ENCODE peak calls at places on chromosomes 6 and 20, in eight cellular contexts. T is fibroblast of lung; Q is left ventricle myocardium inferior; O is neural progenitor cell; W is cardiac muscle cell; P is CD8-positive, alpha-beta T cell; X is uterus; L is H1. F is an unnamed sample.
A peak's percentile ranks its signal among the peaks of the same experiment; 100 is the strongest.

GRCh38 chr20:42708261-42708660 is 481.4 kb downstream of the PTPRT start:
- DNase-seq in T (no peak), Q (no peak), O (no peak), W (no peak), P (no peak), X (no peak), L (no peak), F (no peak)

GRCh38 chr6:79668381-79668780 is 37.3 kb downstream of the SH3BGRL2 start:
- DNase-seq in T (no peak), Q (no peak), O (no peak), W (no peak), P (no peak), X (no peak), L (no peak), F (no peak)

GRCh38 chr20:19885981-19886665 is 128.1 kb downstream of the RIN2 start:
- DNase-seq in T (peak; percentile 52), Q (peak; percentile 58), O (no peak), W (peak; percentile 21), P (no peak), X (no peak), L (no peak), F (no peak)

GRCh38 chr6:22362361-22362760 is 65.5 kb upstream of the PRL start:
- DNase-seq in T (no peak), Q (no peak), O (no peak), W (no peak), P (no peak), X (no peak), L (no peak), F (no peak)

GRCh38 chr20:64139200-64140081 is 24.8 kb upstream of the MYT1 start:
- DNase-seq in T (no peak), Q (no peak), O (no peak), W (no peak), P (no peak), X (no peak), L (peak; percentile 42), F (no peak)

GRCh38 chr6:122405417-122405816 is 6.0 kb downstream of the HSF2 start:
- DNase-seq in T (peak; percentile 21), Q (no peak), O (no peak), W (no peak), P (no peak), X (no peak), L (no peak), F (no peak)

GRCh38 chr6:3119040-3119723 is 671 bp downstream of the BPHL start:
- DNase-seq in T (peak; percentile 44), Q (no peak), O (no peak), W (no peak), P (peak; percentile 21), X (no peak), L (no peak), F (no peak)

GRCh38 chr20:19692685-19693119 is 65.4 kb upstream of the RIN2 start:
- DNase-seq in T (peak; percentile 41), Q (peak; percentile 63), O (peak; percentile 61), W (peak; percentile 54), P (no peak), X (peak; percentile 57), L (peak; percentile 90), F (no peak)

GRCh38 chr6:13397359-13398080 is 69.2 kb upstream of the TBC1D7 start:
- DNase-seq in T (peak; percentile 10), Q (no peak), O (no peak), W (no peak), P (no peak), X (no peak), L (no peak), F (no peak)

GRCh38 chr6:121711472-121711871 is 276.0 kb downstream of the GJA1 start:
- DNase-seq in T (peak; percentile 14), Q (no peak), O (peak; percentile 29), W (no peak), P (no peak), X (no peak), L (no peak), F (no peak)

GRCh38 chr6:23611776-23612381 is 514.1 kb upstream of the NRSN1 start:
- DNase-seq in T (no peak), Q (no peak), O (no peak), W (no peak), P (no peak), X (no peak), L (no peak), F (no peak)

GRCh38 chr6:80174931-80175572 is 68.6 kb downstream of the BCKDHB start:
- DNase-seq in T (peak; percentile 68), Q (no peak), O (no peak), W (no peak), P (no peak), X (no peak), L (no peak), F (no peak)

GRCh38 chr20:44301285-44301684 is 9.7 kb downstream of the FITM2 start:
- DNase-seq in T (no peak), Q (no peak), O (no peak), W (no peak), P (no peak), X (no peak), L (no peak), F (no peak)
- H3K27ac ChIP-seq in T (no peak overlapping the region), Q (peak overlapping the region; percentile 91), O (no peak overlapping the region), W (peak overlapping the region; percentile 56), P (no peak overlapping the region), X (no peak overlapping the region), L (no peak overlapping the region), F (no peak overlapping the region)

GRCh38 chr20:34580588-34580940 is 22.0 kb downstream of the MAP1LC3A start:
- DNase-seq in T (no peak), Q (no peak), O (no peak), W (no peak), P (no peak), X (no peak), L (no peak), F (no peak)

GRCh38 chr20:34582911-34583310 is 24.4 kb downstream of the MAP1LC3A start:
- DNase-seq in T (peak; percentile 41), Q (no peak), O (no peak), W (no peak), P (no peak), X (no peak), L (no peak), F (no peak)

GRCh38 chr20:34579936-34580587 is 21.5 kb downstream of the MAP1LC3A start:
- DNase-seq in T (peak; percentile 52), Q (no peak), O (no peak), W (no peak), P (no peak), X (no peak), L (no peak), F (peak; percentile 56)

GRCh38 chr20:34582221-34582620 is 23.7 kb downstream of the MAP1LC3A start:
- DNase-seq in T (no peak), Q (no peak), O (no peak), W (no peak), P (no peak), X (no peak), L (no peak), F (no peak)

DNA sequence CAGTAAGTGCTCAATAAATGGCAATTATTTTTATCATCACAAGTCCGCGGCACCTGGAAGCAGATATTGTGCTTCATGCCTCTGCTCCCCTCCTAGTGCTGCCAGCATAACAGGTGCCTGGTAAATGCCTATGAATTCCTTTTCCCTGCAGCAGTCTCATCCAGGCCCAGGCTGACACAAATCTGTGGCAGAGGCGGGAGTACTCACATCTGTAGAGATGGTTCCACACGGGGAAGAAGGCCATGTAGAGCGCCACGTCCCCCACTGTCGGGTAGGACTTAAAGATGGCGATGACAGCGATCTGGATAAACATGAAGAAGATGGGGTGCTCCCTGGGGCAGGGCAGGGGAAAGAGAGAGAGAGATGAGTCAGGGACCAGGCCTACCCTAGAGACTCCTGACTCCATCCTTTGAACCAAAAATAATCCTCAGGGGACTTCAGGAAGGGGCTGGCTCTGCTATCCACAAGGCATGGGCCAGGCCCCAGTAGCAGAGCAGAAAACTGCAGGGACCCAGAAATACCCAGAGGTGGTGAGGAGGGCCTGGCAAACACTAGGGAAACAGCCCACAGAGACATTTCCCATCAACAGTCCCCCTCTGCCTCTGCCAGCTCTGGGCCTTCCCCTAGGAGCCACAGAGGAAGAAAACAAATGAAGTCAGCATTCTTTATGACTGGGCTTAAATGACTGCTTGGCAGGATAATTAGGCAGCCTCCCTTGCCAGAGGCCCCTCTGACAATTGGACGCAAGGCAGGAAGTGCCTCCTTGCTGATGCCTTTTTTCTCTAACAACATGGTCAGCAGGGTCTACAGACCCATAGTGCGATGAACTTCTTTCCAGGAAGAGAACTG is 23.0 kb downstream of the MAP1LC3A start:
- DNase-seq in T (peak; percentile 69), Q (peak; percentile 42), O (peak; percentile 35), W (no peak), P (no peak), X (no peak), L (no peak), F (no peak)
- H3K27ac ChIP-seq in T (no peak overlapping the region), Q (peak overlapping the region; percentile 94), O (no peak overlapping the region), W (no peak overlapping the region), P (no peak overlapping the region), X (peak overlapping the region; percentile 74), L (no peak overlapping the region), F (peak overlapping the region; percentile 35)

DNA sequence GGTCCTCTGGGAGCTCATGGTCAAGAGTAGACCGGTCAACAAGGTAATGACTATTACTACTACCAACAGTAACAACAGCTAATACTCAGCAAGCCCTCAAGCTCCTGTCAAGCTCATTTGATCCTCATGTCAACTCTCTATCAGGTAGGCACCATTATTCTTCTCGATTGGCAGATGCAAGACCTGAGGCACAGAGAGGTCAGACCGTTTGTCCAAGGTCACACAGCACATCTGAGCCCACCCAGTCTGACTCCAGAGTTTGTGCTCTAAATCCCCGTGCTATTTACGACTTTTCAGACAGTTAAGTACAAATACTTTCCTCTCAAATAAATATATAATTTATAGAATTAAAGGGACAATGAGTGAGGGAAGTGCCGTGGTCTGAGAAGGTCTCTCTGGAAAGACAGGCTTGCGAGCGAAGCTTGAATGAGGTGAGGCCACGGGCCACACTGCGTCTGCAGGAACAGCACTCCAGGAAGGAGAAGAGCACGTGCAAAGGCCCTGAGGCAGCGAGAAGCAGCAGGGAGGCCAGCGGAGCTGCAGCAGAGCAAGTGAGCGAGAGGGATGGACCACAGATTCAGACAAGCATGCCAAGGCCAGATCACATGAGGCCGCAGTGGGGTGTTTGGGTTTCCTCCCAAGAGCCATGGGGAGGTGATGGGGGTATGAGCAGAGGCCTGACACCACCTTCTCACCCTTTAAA is 117.3 kb downstream of the PREX1 start:
- DNase-seq in T (no peak), Q (no peak), O (no peak), W (no peak), P (no peak), X (no peak), L (no peak), F (no peak)
- H3K27ac ChIP-seq in T (no peak overlapping the region), Q (no peak overlapping the region), O (no peak overlapping the region), W (no peak overlapping the region), P (no peak overlapping the region), X (no peak overlapping the region), L (no peak overlapping the region), F (no peak overlapping the region)

DNA sequence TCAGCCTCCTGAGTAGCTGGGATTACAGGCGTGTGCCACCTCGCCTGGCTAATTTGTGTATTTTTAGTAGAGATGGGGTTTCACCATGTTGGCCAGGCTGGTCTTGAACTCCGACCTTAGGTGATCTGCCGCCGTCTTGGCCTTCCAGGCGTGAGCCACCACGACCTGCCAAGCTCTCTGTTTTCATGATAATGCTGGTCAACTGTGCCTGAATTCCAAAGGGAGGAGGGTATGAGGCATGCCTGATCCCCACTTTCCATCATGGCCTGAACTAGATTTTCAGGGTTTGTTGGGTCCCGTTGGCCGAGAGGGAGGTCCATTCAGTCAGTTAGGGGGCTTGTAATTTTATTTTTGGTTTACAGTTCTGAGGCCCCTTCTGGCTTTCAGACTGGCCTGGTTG is 28.0 kb upstream of the ANGPT4 start:
- DNase-seq in T (no peak), Q (no peak), O (no peak), W (no peak), P (no peak), X (no peak), L (no peak), F (no peak)
- H3K27ac ChIP-seq in T (no peak overlapping the region), Q (no peak overlapping the region), O (no peak overlapping the region), W (peak overlapping the region; percentile 92), P (no peak overlapping the region), X (no peak overlapping the region), L (no peak overlapping the region), F (no peak overlapping the region)

GRCh38 chr6:34169897-34170296 is 24.0 kb upstream of the GRM4 start:
- DNase-seq in T (no peak), Q (no peak), O (no peak), W (no peak), P (no peak), X (no peak), L (no peak), F (no peak)
- H3K27ac ChIP-seq in T (no peak overlapping the region), Q (no peak overlapping the region), O (no peak overlapping the region), W (no peak overlapping the region), P (no peak overlapping the region), X (no peak overlapping the region), L (no peak overlapping the region), F (no peak overlapping the region)

F was measured in epithelial cell of prostate.